ENCODE peak calls at places on chromosomes 3 and 15, in ten cellular contexts. F, C, Q, X, Z, E, W, J, Y and P are unnamed samples.

GRCh38 chr3:31341130-31341529 is 191.6 kb upstream of the STT3B start:
- DNase-seq in F (no peak), C (no peak), Q (no peak), X (no peak), Z (no peak), E (peak), W (no peak), J (peak), Y (no peak), P (no peak)

GRCh38 chr15:39880718-39881387 is 39.2 kb downstream of the GPR176 start:
- DNase-seq in F (no peak), C (no peak), Q (no peak), X (no peak), Z (no peak), E (no peak), W (peak), J (no peak), Y (no peak), P (no peak)

GRCh38 chr15:48040166-48040817 is 80.5 kb upstream of the SLC24A5 start:
- DNase-seq in F (no peak), C (no peak), Q (no peak), X (no peak), Z (peak), E (no peak), W (peak), J (no peak), Y (no peak), P (no peak)

GRCh38 chr3:78823859-78824258 is 943.9 kb downstream of the ROBO1 start:
- DNase-seq in F (no peak), C (peak), Q (peak), X (no peak), Z (no peak), E (no peak), W (peak), J (no peak), Y (no peak), P (no peak)

GRCh38 chr3:86973440-86973839 is 17.5 kb downstream of the VGLL3 start:
- DNase-seq in F (no peak), C (peak), Q (peak), X (no peak), Z (no peak), E (no peak), W (peak), J (no peak), Y (no peak), P (no peak)

GRCh38 chr3:147843331-147843730 is 434.2 kb downstream of the ZIC1 start:
- DNase-seq in F (no peak), C (no peak), Q (no peak), X (no peak), Z (no peak), E (no peak), W (peak), J (no peak), Y (no peak), P (no peak)

GRCh38 chr3:40020689-40021088 is 211.3 kb downstream of the MYRIP start:
- DNase-seq in F (no peak), C (no peak), Q (no peak), X (no peak), Z (no peak), E (no peak), W (no peak), J (no peak), Y (no peak), P (no peak)

GRCh38 chr3:131881777-131882176 is 153.0 kb downstream of the CPNE4 start:
- DNase-seq in F (no peak), C (no peak), Q (no peak), X (no peak), Z (no peak), E (no peak), W (no peak), J (no peak), Y (no peak), P (no peak)

GRCh38 chr15:48285329-48286214 is 45.7 kb upstream of the DUT start:
- DNase-seq in F (no peak), C (peak), Q (peak), X (no peak), Z (peak), E (peak), W (peak), J (peak), Y (peak), P (peak)

GRCh38 chr15:64149424-64150235 is 1.9 kb upstream of the SNX22 start:
- DNase-seq in F (no peak), C (no peak), Q (peak), X (no peak), Z (peak), E (no peak), W (peak), J (no peak), Y (no peak), P (no peak)

GRCh38 chr3:169008772-169009358 is 654.6 kb downstream of the MECOM start:
- DNase-seq in F (no peak), C (no peak), Q (no peak), X (no peak), Z (no peak), E (no peak), W (no peak), J (no peak), Y (no peak), P (no peak)

GRCh38 chr3:72177075-72178050 is 392.4 kb upstream of the PROK2 start:
- DNase-seq in F (peak), C (peak), Q (no peak), X (peak), Z (peak), E (no peak), W (peak), J (peak), Y (peak), P (no peak)

GRCh38 chr3:38438421-38438820 is 15.3 kb upstream of the ACVR2B start:
- DNase-seq in F (no peak), C (no peak), Q (no peak), X (no peak), Z (no peak), E (no peak), W (peak), J (no peak), Y (peak), P (no peak)

GRCh38 chr3:13269711-13270378 is 150.3 kb downstream of the NUP210 start:
- DNase-seq in F (peak), C (no peak), Q (no peak), X (peak), Z (no peak), E (no peak), W (no peak), J (no peak), Y (no peak), P (no peak)

GRCh38 chr3:46921041-46921440 is 43.5 kb downstream of the PTH1R start:
- DNase-seq in F (peak), C (no peak), Q (no peak), X (peak), Z (no peak), E (no peak), W (no peak), J (no peak), Y (no peak), P (no peak)

GRCh38 chr15:63348392-63348791 is 33.3 kb downstream of the CA12 start:
- DNase-seq in F (peak), C (peak), Q (peak), X (peak), Z (peak), E (no peak), W (peak), J (peak), Y (peak), P (no peak)

GRCh38 chr3:159620873-159621272 is 367.8 kb upstream of the IL12A start:
- DNase-seq in F (no peak), C (peak), Q (peak), X (no peak), Z (no peak), E (no peak), W (peak), J (no peak), Y (no peak), P (peak)

GRCh38 chr3:23129817-23130216 is 73.3 kb upstream of the UBE2E2 start:
- DNase-seq in F (no peak), C (peak), Q (peak), X (no peak), Z (no peak), E (no peak), W (peak), J (no peak), Y (no peak), P (peak)

GRCh38 chr3:6803652-6804051 is 57.3 kb upstream of the GRM7 start:
- DNase-seq in F (no peak), C (no peak), Q (no peak), X (no peak), Z (no peak), E (no peak), W (no peak), J (no peak), Y (no peak), P (no peak)

GRCh38 chr3:195556390-195556789 is 13.3 kb upstream of the PPP1R2 start:
- DNase-seq in F (peak), C (no peak), Q (no peak), X (no peak), Z (no peak), E (peak), W (peak), J (no peak), Y (no peak), P (no peak)

GRCh38 chr3:14534379-14535191 is 5.6 kb downstream of the GRIP2 start:
- DNase-seq in F (peak), C (no peak), Q (no peak), X (peak), Z (no peak), E (peak), W (no peak), J (no peak), Y (no peak), P (no peak)

DNA sequence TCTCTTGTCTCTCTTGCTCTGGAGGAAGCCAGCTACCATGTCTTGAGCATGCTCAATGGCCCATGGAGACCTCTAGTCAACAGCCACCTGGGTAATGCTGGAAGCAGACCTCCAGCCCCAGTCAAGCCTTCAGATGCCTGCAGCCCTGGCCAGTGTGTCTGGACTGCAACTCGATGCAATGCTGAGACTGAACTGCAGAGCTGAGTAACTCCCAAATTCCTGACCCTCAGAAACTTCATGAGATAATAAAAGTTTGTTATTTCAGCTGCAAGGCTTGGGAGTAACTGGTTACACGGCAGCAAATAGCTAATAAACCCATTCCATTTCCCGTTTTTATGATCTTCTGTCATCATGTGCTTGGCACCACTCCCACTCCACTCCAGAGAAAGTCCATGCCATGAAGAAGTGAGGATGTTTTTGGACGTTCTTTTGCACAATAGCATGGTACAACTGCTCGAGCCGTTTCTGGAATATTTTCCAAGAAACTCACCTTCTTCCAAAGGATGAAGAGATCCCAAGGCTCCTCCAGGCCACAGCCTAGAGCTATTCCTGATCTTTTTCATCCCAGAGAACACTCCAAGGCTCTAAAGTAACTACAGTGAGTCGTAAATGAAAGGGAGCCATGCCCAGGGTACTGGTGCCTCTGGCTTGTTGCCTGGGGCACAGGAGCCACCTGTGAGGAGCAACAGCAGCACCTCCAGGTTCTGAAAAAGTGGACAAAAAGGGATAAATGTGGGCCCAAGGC is 72.0 kb upstream of the KLF13 start:
- DNase-seq in F (no peak), C (peak), Q (peak), X (no peak), Z (peak), E (no peak), W (peak), J (peak), Y (peak), P (peak)
- TF ChIP-seq CTCF in F (no peak), C (no peak), Q (no peak), X (no peak), Z (no peak), E (no peak), W (no peak), J (no peak), Y (no peak), P (peak)

DNA sequence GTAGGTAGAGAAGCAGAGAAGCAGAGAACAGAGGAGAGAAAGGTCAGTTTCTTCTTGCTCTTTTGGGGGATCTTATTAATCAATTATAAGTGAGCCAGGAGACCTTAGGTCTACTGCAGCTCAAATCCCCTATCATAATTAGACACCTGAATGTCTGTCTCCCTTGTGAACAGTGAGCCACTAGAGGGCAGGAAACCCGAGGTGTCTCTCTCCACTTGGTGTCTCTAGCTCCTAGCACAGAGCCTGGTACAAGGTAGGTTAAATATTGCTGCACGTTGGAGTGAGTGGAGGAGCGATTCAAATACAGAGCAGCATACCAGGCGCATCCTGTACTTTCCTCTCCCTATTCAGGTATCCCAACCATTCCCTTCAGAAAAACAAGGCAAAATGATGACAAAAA is 2.0 kb upstream of the ST8SIA2 start:
- DNase-seq in F (no peak), C (peak), Q (peak), X (no peak), Z (no peak), E (peak), W (peak), J (no peak), Y (no peak), P (no peak)
- TF ChIP-seq CTCF in F (peak), C (no peak), Q (peak), X (no peak), Z (peak), E (peak), W (peak), J (no peak), Y (no peak), P (peak)

GRCh38 chr15:45397116-45397665 is 18.8 kb upstream of the GATM start:
- DNase-seq in F (no peak), C (no peak), Q (no peak), X (no peak), Z (no peak), E (no peak), W (no peak), J (no peak), Y (no peak), P (no peak)

GRCh38 chr15:45391746-45392711 is 13.7 kb upstream of the GATM start:
- DNase-seq in F (no peak), C (no peak), Q (no peak), X (no peak), Z (no peak), E (no peak), W (no peak), J (no peak), Y (no peak), P (no peak)

GRCh38 chr15:45394681-45395080 is 16.3 kb upstream of the GATM start:
- DNase-seq in F (no peak), C (no peak), Q (no peak), X (no peak), Z (no peak), E (no peak), W (no peak), J (no peak), Y (no peak), P (no peak)

GRCh38 chr15:45395956-45396355 is 17.6 kb upstream of the GATM start:
- DNase-seq in F (no peak), C (no peak), Q (no peak), X (no peak), Z (no peak), E (no peak), W (no peak), J (no peak), Y (no peak), P (no peak)

DNA sequence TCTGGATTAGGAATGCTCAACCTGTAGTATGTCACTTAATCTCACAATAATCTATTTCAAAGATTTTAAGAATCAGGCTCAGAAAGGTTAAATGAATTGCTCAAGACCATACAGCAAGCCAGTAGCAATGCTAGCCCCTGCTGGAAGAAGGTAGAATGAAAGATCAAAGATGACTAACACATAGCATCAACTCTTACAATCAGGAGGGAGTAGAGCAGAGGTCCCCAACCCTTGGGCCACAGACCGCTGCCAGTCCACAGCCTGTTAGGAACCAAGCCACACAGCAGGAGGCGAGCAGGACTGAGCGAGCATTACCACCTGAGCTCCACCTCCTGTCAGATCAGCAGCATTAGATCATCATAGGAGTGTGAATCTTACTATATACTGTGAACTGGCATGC is 15.5 kb upstream of the GATM start:
- DNase-seq in F (no peak), C (no peak), Q (peak), X (no peak), Z (no peak), E (peak), W (peak), J (no peak), Y (peak), P (no peak)
- TF ChIP-seq CTCF in F (no peak), C (peak), Q (peak), X (no peak), Z (no peak), E (no peak), W (peak), J (no peak), Y (peak), P (peak)

DNA sequence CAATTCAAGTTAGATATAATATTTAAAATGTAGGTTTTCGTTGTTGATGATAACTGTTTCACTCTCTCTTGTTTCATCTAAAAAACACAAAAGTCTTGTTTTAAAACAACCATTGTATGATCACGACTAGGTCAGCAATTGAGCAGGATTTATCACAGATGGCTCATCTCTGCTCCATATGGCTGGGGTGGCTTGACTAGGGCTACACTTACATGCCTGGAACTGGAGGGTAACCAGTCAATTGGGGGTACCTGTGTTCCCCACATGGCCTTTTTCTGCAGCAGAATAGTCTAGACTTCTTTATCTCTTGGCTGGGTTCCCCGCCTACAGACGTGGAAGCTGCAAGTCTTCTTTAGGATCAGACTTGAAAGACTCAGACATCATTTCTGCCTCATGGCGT is 103.9 kb downstream of the ARPP21 start:
- DNase-seq in F (no peak), C (no peak), Q (no peak), X (no peak), Z (no peak), E (no peak), W (no peak), J (no peak), Y (no peak), P (no peak)
- TF ChIP-seq CTCF in F (no peak), C (no peak), Q (no peak), X (no peak), Z (no peak), E (no peak), W (no peak), J (no peak), Y (no peak), P (no peak)

DNA sequence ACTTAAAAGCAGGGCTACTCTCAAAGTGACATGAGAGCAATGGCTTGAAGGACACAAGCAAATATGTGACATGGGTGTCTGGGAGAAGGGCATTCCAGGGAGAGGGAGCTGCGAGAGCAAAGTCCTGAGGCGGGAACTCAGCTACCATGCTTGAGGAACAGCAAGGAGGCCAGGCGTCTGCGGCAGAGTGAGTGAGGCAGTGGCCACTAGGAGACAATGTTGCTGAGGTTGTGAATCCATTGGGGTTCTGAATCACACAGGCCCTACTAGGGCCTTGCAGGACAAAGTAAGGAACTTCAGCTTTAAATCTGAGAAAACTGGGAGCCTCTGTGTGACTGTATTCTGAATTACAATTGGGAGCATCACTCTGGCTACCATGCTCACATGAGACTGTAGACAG is 94.1 kb upstream of the PRICKLE2 start:
- DNase-seq in F (no peak), C (no peak), Q (peak), X (no peak), Z (no peak), E (peak), W (peak), J (no peak), Y (no peak), P (no peak)
- TF ChIP-seq CTCF in F (no peak), C (no peak), Q (peak), X (no peak), Z (no peak), E (no peak), W (peak), J (no peak), Y (no peak), P (no peak)

DNA sequence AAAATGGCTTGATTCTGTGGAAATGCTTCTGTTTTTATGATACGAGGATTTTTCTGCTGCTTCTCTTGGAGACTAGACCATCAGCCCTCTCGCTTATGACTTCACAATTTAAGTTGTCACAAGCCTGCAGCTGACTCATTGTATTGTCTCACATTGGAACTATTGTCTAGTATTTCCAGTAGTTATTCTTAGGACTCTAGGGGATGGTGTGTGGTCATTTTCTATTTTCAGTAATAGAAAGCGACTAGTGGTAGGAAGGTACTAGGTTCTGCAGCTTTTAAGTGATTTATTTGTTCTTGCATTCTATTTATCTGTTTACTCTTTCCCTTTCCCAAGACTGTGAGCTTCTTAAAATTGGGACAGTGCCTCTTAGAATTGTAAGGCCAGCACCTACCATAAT is 66.3 kb upstream of the CRTC3 start:
- DNase-seq in F (no peak), C (peak), Q (peak), X (no peak), Z (no peak), E (no peak), W (peak), J (no peak), Y (no peak), P (peak)
- TF ChIP-seq CTCF in F (peak), C (no peak), Q (no peak), X (no peak), Z (no peak), E (no peak), W (peak), J (no peak), Y (no peak), P (no peak)